ENCODE peak calls at places on chromosome 6, in five cellular contexts. One of them, this sample, is unnamed.

GRCh38 chr6:152091851-152092341 is 284.4 kb downstream of the ESR1 start:
- DNase-seq in activated T-helper 1 cell treated with anti-CD3 and anti-CD28 coated beads, Interleukin-12 subunit alpha, Interleukin-12 subunit beta, Interleukin-2, Interleukin-4 antibody, amounts not matched to agents 30 ng/mL and 10 ng/mL and 1 ng/mL, durations not matched to agents 14 hours and 24 hours and 36 hours: no peak
- DNase-seq in NCI-H2029: no peak
- DNase-seq in stromal cell of bone marrow: peak; percentile 80
- DNase-seq in bronchial epithelial cell: peak; percentile 87
- DNase-seq in this sample: no peak

GRCh38 chr6:13669476-13669875 is 42.2 kb downstream of the RANBP9 start:
- DNase-seq in stromal cell of bone marrow: no peak
- DNase-seq in bronchial epithelial cell: no peak
- DNase-seq in NCI-H2029: no peak
- DNase-seq in activated T-helper 1 cell treated with anti-CD3 and anti-CD28 coated beads, Interleukin-12 subunit alpha, Interleukin-12 subunit beta, Interleukin-2, Interleukin-4 antibody, amounts not matched to agents 30 ng/mL and 10 ng/mL and 1 ng/mL, durations not matched to agents 14 hours and 24 hours and 36 hours: no peak
- DNase-seq in this sample: no peak

GRCh38 chr6:49541936-49542335 is 8.5 kb upstream of the C6orf141 start:
- DNase-seq in bronchial epithelial cell: peak; percentile 73
- DNase-seq in NCI-H2029: peak; percentile 69
- DNase-seq in stromal cell of bone marrow: no peak
- DNase-seq in activated T-helper 1 cell treated with anti-CD3 and anti-CD28 coated beads, Interleukin-12 subunit alpha, Interleukin-12 subunit beta, Interleukin-2, Interleukin-4 antibody, amounts not matched to agents 30 ng/mL and 10 ng/mL and 1 ng/mL, durations not matched to agents 14 hours and 24 hours and 36 hours: no peak
- DNase-seq in this sample: no peak

GRCh38 chr6:169145991-169146501 is 107.6 kb downstream of the THBS2 start:
- DNase-seq in bronchial epithelial cell: no peak
- DNase-seq in NCI-H2029: no peak
- DNase-seq in activated T-helper 1 cell treated with anti-CD3 and anti-CD28 coated beads, Interleukin-12 subunit alpha, Interleukin-12 subunit beta, Interleukin-2, Interleukin-4 antibody, amounts not matched to agents 30 ng/mL and 10 ng/mL and 1 ng/mL, durations not matched to agents 14 hours and 24 hours and 36 hours: no peak
- DNase-seq in stromal cell of bone marrow: no peak
- DNase-seq in this sample: peak; percentile 49

GRCh38 chr6:32355018-32355417 is 16.7 kb downstream of the TSBP1 start:
- DNase-seq in stromal cell of bone marrow: no peak
- DNase-seq in NCI-H2029: no peak
- DNase-seq in bronchial epithelial cell: no peak
- DNase-seq in activated T-helper 1 cell treated with anti-CD3 and anti-CD28 coated beads, Interleukin-12 subunit alpha, Interleukin-12 subunit beta, Interleukin-2, Interleukin-4 antibody, amounts not matched to agents 30 ng/mL and 10 ng/mL and 1 ng/mL, durations not matched to agents 14 hours and 24 hours and 36 hours: no peak
- DNase-seq in this sample: no peak

GRCh38 chr6:47477497-47478232 is at the start of gene CD2AP:
- DNase-seq in activated T-helper 1 cell treated with anti-CD3 and anti-CD28 coated beads, Interleukin-12 subunit alpha, Interleukin-12 subunit beta, Interleukin-2, Interleukin-4 antibody, amounts not matched to agents 30 ng/mL and 10 ng/mL and 1 ng/mL, durations not matched to agents 14 hours and 24 hours and 36 hours: peak; percentile 79
- DNase-seq in stromal cell of bone marrow: peak; percentile 57
- DNase-seq in NCI-H2029: peak; percentile 87
- DNase-seq in bronchial epithelial cell: peak; percentile 68
- DNase-seq in this sample: peak; percentile 61

GRCh38 chr6:157235600-157236039 is 87.7 kb downstream of the TMEM242 start:
- DNase-seq in stromal cell of bone marrow: no peak
- DNase-seq in NCI-H2029: no peak
- DNase-seq in activated T-helper 1 cell treated with anti-CD3 and anti-CD28 coated beads, Interleukin-12 subunit alpha, Interleukin-12 subunit beta, Interleukin-2, Interleukin-4 antibody, amounts not matched to agents 30 ng/mL and 10 ng/mL and 1 ng/mL, durations not matched to agents 14 hours and 24 hours and 36 hours: peak; percentile 33
- DNase-seq in bronchial epithelial cell: peak; percentile 19
- DNase-seq in this sample: peak; percentile 20

GRCh38 chr6:70666726-70667125 is 957 bp upstream of the SMAP1 start:
- DNase-seq in bronchial epithelial cell: no peak
- DNase-seq in NCI-H2029: no peak
- DNase-seq in stromal cell of bone marrow: no peak
- DNase-seq in activated T-helper 1 cell treated with anti-CD3 and anti-CD28 coated beads, Interleukin-12 subunit alpha, Interleukin-12 subunit beta, Interleukin-2, Interleukin-4 antibody, amounts not matched to agents 30 ng/mL and 10 ng/mL and 1 ng/mL, durations not matched to agents 14 hours and 24 hours and 36 hours: no peak
- DNase-seq in this sample: no peak

GRCh38 chr6:98416027-98416426 is 418.3 kb upstream of the POU3F2 start:
- DNase-seq in bronchial epithelial cell: peak; percentile 1
- DNase-seq in activated T-helper 1 cell treated with anti-CD3 and anti-CD28 coated beads, Interleukin-12 subunit alpha, Interleukin-12 subunit beta, Interleukin-2, Interleukin-4 antibody, amounts not matched to agents 30 ng/mL and 10 ng/mL and 1 ng/mL, durations not matched to agents 14 hours and 24 hours and 36 hours: no peak
- DNase-seq in stromal cell of bone marrow: no peak
- DNase-seq in NCI-H2029: peak; percentile 7
- DNase-seq in this sample: no peak

GRCh38 chr6:20319520-20320357 is 81.9 kb upstream of the E2F3 start:
- DNase-seq in NCI-H2029: no peak
- DNase-seq in stromal cell of bone marrow: no peak
- DNase-seq in bronchial epithelial cell: no peak
- DNase-seq in activated T-helper 1 cell treated with anti-CD3 and anti-CD28 coated beads, Interleukin-12 subunit alpha, Interleukin-12 subunit beta, Interleukin-2, Interleukin-4 antibody, amounts not matched to agents 30 ng/mL and 10 ng/mL and 1 ng/mL, durations not matched to agents 14 hours and 24 hours and 36 hours: peak; percentile 66
- DNase-seq in this sample: no peak

GRCh38 chr6:53112404-53112803 is 36.2 kb downstream of the GCM1 start:
- DNase-seq in bronchial epithelial cell: peak; percentile 96
- DNase-seq in activated T-helper 1 cell treated with anti-CD3 and anti-CD28 coated beads, Interleukin-12 subunit alpha, Interleukin-12 subunit beta, Interleukin-2, Interleukin-4 antibody, amounts not matched to agents 30 ng/mL and 10 ng/mL and 1 ng/mL, durations not matched to agents 14 hours and 24 hours and 36 hours: no peak
- DNase-seq in NCI-H2029: peak; percentile 35
- DNase-seq in stromal cell of bone marrow: no peak
- DNase-seq in this sample: no peak

GRCh38 chr6:87925373-87926060 is 122.1 kb upstream of the SPACA1 start:
- DNase-seq in NCI-H2029: no peak
- DNase-seq in activated T-helper 1 cell treated with anti-CD3 and anti-CD28 coated beads, Interleukin-12 subunit alpha, Interleukin-12 subunit beta, Interleukin-2, Interleukin-4 antibody, amounts not matched to agents 30 ng/mL and 10 ng/mL and 1 ng/mL, durations not matched to agents 14 hours and 24 hours and 36 hours: no peak
- DNase-seq in stromal cell of bone marrow: no peak
- DNase-seq in bronchial epithelial cell: no peak
- DNase-seq in this sample: no peak

GRCh38 chr6:35776364-35777215 is at the start of gene CLPSL2:
- DNase-seq in activated T-helper 1 cell treated with anti-CD3 and anti-CD28 coated beads, Interleukin-12 subunit alpha, Interleukin-12 subunit beta, Interleukin-2, Interleukin-4 antibody, amounts not matched to agents 30 ng/mL and 10 ng/mL and 1 ng/mL, durations not matched to agents 14 hours and 24 hours and 36 hours: no peak
- DNase-seq in bronchial epithelial cell: no peak
- DNase-seq in stromal cell of bone marrow: no peak
- DNase-seq in NCI-H2029: no peak
- DNase-seq in this sample: no peak

GRCh38 chr6:123994168-123994567 is 190.5 kb downstream of the NKAIN2 start:
- DNase-seq in NCI-H2029: no peak
- DNase-seq in bronchial epithelial cell: no peak
- DNase-seq in stromal cell of bone marrow: no peak
- DNase-seq in activated T-helper 1 cell treated with anti-CD3 and anti-CD28 coated beads, Interleukin-12 subunit alpha, Interleukin-12 subunit beta, Interleukin-2, Interleukin-4 antibody, amounts not matched to agents 30 ng/mL and 10 ng/mL and 1 ng/mL, durations not matched to agents 14 hours and 24 hours and 36 hours: no peak
- DNase-seq in this sample: no peak

GRCh38 chr6:66926060-66926459 is 1219.0 kb upstream of the EYS start:
- DNase-seq in bronchial epithelial cell: no peak
- DNase-seq in NCI-H2029: peak; percentile 4
- DNase-seq in activated T-helper 1 cell treated with anti-CD3 and anti-CD28 coated beads, Interleukin-12 subunit alpha, Interleukin-12 subunit beta, Interleukin-2, Interleukin-4 antibody, amounts not matched to agents 30 ng/mL and 10 ng/mL and 1 ng/mL, durations not matched to agents 14 hours and 24 hours and 36 hours: no peak
- DNase-seq in stromal cell of bone marrow: no peak
- DNase-seq in this sample: no peak

GRCh38 chr6:17405944-17406245 is 12.5 kb downstream of the CAP2 start:
- DNase-seq in NCI-H2029: no peak
- DNase-seq in stromal cell of bone marrow: no peak
- DNase-seq in activated T-helper 1 cell treated with anti-CD3 and anti-CD28 coated beads, Interleukin-12 subunit alpha, Interleukin-12 subunit beta, Interleukin-2, Interleukin-4 antibody, amounts not matched to agents 30 ng/mL and 10 ng/mL and 1 ng/mL, durations not matched to agents 14 hours and 24 hours and 36 hours: no peak
- DNase-seq in bronchial epithelial cell: no peak
- DNase-seq in this sample: no peak

GRCh38 chr6:105892577-105893262 is 193.4 kb upstream of the PRDM1 start:
- DNase-seq in bronchial epithelial cell: no peak
- DNase-seq in stromal cell of bone marrow: no peak
- DNase-seq in activated T-helper 1 cell treated with anti-CD3 and anti-CD28 coated beads, Interleukin-12 subunit alpha, Interleukin-12 subunit beta, Interleukin-2, Interleukin-4 antibody, amounts not matched to agents 30 ng/mL and 10 ng/mL and 1 ng/mL, durations not matched to agents 14 hours and 24 hours and 36 hours: no peak
- DNase-seq in NCI-H2029: no peak
- DNase-seq in this sample: no peak

This sample was measured in fibroblast of the conjunctiva.